ENCODE peak calls at places on chromosomes 1 and 21, in four cellular contexts. M is GM13977, V is AG04449, X is cardiac fibroblast. J is an unnamed sample.

GRCh38 chr1:118333601-118334241 is 148.7 kb upstream of the SPAG17 start:
- DNase-seq in X (no peak), M (no peak), V (no peak), J (no peak)

GRCh38 chr1:43975249-43975961 is 645 bp downstream of the ATP6V0B start:
- DNase-seq in M (peak), X (peak), V (no peak), J (peak)

GRCh38 chr1:180923024-180923841 is 10.5 kb downstream of the KIAA1614 start:
- DNase-seq in M (no peak), V (no peak), X (peak), J (no peak)

GRCh38 chr1:228016653-228017355 is 10.0 kb downstream of the WNT3A start:
- DNase-seq in V (no peak), X (no peak), M (no peak), J (peak)

GRCh38 chr1:67338642-67339041 is 31.0 kb downstream of the IL12RB2 start:
- DNase-seq in M (no peak), V (no peak), X (no peak), J (no peak)

GRCh38 chr1:244164563-244164890 is 113.4 kb downstream of the ZBTB18 start:
- DNase-seq in X (no peak), M (no peak), V (no peak), J (no peak)

GRCh38 chr1:221439734-221440436 is 302.0 kb downstream of the DUSP10 start:
- DNase-seq in X (peak), V (peak), M (no peak), J (no peak)

GRCh38 chr1:114508386-114508898 is 2.6 kb downstream of the TRIM33 start:
- DNase-seq in X (no peak), V (no peak), M (no peak), J (no peak)

GRCh38 chr1:236128646-236129178 is 13.6 kb upstream of the GPR137B start:
- DNase-seq in V (no peak), X (peak), M (no peak), J (no peak)

GRCh38 chr1:180255538-180256352 is 25.7 kb downstream of the LHX4 start:
- DNase-seq in M (no peak), X (no peak), V (no peak), J (no peak)

GRCh38 chr1:77543822-77544448 is 138.5 kb downstream of the ZZZ3 start:
- DNase-seq in V (no peak), X (no peak), M (no peak), J (no peak)

GRCh38 chr1:223010552-223011229 is 132.4 kb downstream of the TLR5 start:
- DNase-seq in X (peak), M (no peak), V (no peak), J (no peak)

GRCh38 chr1:48693674-48694347 is 82.9 kb downstream of the BEND5 start:
- DNase-seq in V (no peak), M (no peak), X (no peak), J (no peak)

GRCh38 chr1:78779831-78780230 is 130.2 kb downstream of the IFI44 start:
- DNase-seq in X (peak), M (no peak), V (peak), J (no peak)

GRCh38 chr1:175548774-175549173 is 194.6 kb downstream of the TNR start:
- DNase-seq in M (no peak), V (no peak), X (peak), J (no peak)

GRCh38 chr1:207918571-207918970 is 7.6 kb upstream of the CD34 start:
- DNase-seq in X (no peak), V (no peak), M (no peak), J (no peak)

GRCh38 chr1:111971396-111971795 is 18.1 kb downstream of the KCND3 start:
- DNase-seq in M (no peak), V (no peak), X (no peak), J (no peak)

GRCh38 chr1:25802915-25803314 is 2.9 kb downstream of the SELENON start:
- DNase-seq in V (no peak), X (no peak), M (peak), J (peak)

GRCh38 chr1:223016890-223017289 is 126.2 kb downstream of the TLR5 start:
- DNase-seq in X (no peak), V (no peak), M (no peak), J (peak)

GRCh38 chr1:1326075-1326605 is 1.5 kb downstream of the CPTP start:
- DNase-seq in V (no peak), X (no peak), M (no peak), J (no peak)

GRCh38 chr1:167221126-167221803 is 579 bp downstream of the POU2F1 start:
- DNase-seq in V (no peak), M (peak), X (peak), J (no peak)

GRCh38 chr21:18204931-18205330 is 39.7 kb upstream of the CHODL start:
- DNase-seq in V (no peak), M (no peak), X (no peak), J (no peak)

GRCh38 chr1:31818204-31818603 is 2.4 kb upstream of the SPOCD1 start:
- DNase-seq in M (no peak), V (no peak), X (no peak), J (no peak)

GRCh38 chr1:184075040-184076029 is 23.8 kb downstream of the TSEN15 start:
- DNase-seq in X (peak), V (no peak), M (peak), J (peak)

GRCh38 chr1:167489581-167490340 is 28.6 kb downstream of the CD247 start:
- DNase-seq in X (no peak), V (no peak), M (no peak), J (no peak)

GRCh38 chr1:1173793-1174415 is at the start of gene TTLL10:
- DNase-seq in V (no peak), X (no peak), M (peak), J (no peak)

GRCh38 chr1:219958875-219959417 is 30.6 kb upstream of the SLC30A10 start:
- DNase-seq in M (no peak), V (no peak), X (no peak), J (no peak)

GRCh38 chr1:27342391-27342777 is 562 bp downstream of the SYTL1 start:
- DNase-seq in M (no peak), V (no peak), X (no peak), J (peak)

DNA sequence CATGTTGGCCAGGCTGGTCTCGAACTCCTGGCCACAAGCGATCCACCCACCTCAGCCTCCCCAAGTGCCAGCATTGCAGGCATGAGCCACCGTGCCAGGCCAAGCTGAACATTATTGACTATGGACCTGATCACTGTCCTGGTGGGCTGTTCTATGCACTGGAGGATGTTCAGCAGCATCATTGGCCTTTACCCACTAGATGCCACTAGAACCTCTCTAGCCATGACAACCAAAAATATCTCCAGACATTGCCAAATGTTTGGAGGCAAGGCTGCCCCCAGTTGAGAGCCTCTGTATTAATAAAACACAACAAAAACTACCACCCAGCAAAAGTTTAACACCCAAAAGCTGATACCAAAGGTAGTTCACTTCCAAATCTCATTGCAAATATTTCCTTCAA is 110.8 kb upstream of the SOD1 start:
- DNase-seq in X (no peak), V (no peak), M (no peak), J (no peak)
- TF ChIP-seq CTCF in X (no peak), V (no peak), M (no peak), J (no peak)

DNA sequence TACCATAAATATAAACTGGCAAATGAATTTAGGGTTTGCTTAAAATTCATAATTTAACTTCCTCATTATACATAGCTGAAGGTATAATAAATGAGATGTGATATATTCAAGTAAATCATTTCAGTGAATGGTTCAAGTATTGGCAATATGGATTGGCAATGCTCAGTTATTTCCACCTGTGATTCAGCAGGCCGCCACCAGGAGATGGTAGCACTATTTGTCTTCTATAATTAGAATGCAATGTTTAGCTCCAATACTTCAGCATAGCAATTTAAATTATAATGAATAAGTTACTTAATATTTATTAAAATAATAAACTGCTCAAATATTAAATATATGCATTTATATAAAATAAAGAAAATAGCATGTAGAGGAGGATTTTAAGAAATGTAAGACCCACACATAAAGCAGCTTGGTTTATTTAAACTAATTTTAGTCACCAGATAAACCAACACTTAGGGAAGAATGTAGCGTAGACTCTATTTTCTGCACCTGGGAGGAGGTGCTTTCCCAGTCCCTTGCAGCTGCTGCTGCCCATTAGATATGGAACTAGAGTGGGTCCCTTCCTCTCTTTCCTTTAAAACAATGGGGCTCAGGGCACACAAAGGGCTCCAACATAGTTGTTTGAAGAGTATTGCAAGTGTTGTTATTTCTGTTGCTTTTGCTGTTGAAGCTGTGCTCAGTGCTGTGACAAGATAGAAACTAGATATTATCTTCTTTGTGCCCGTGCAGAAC is 62.1 kb downstream of the PLPPR4 start:
- DNase-seq in X (peak), V (no peak), M (no peak), J (no peak)
- TF ChIP-seq CTCF in X (peak), V (peak), M (no peak), J (no peak)

GRCh38 chr1:54084794-54085193 is 31.4 kb downstream of the TCEANC2 start:
- DNase-seq in X (no peak), M (no peak), V (no peak), J (no peak)

GRCh38 chr1:54094001-54094729 is 40.8 kb downstream of the TCEANC2 start:
- DNase-seq in X (no peak), M (no peak), V (no peak), J (no peak)

GRCh38 chr1:54086754-54087153 is 33.3 kb downstream of the TCEANC2 start:
- DNase-seq in V (no peak), M (no peak), X (no peak), J (no peak)

DNA sequence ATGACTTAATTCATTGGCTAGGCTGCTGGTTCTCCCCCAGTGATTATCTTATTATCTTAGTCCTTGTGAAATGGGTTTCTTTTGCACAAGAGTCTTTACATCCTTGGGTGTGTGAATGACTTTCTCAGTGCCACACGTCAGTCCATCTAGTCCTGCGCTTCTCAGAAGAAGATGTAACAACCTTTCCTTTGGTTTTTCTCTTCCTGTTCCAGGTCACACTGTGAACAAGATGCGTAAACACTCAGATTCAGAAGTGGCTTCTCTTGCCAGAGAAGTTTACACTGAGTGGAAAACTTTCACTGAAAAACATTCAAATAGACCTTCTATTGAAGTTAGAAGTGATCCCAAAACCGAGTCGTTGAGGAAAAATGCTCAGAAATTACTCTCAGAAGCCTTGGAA is 35.0 kb downstream of the TCEANC2 start:
- DNase-seq in X (no peak), V (no peak), M (no peak), J (no peak)
- TF ChIP-seq CTCF in X (no peak), V (no peak), M (no peak), J (no peak)

DNA sequence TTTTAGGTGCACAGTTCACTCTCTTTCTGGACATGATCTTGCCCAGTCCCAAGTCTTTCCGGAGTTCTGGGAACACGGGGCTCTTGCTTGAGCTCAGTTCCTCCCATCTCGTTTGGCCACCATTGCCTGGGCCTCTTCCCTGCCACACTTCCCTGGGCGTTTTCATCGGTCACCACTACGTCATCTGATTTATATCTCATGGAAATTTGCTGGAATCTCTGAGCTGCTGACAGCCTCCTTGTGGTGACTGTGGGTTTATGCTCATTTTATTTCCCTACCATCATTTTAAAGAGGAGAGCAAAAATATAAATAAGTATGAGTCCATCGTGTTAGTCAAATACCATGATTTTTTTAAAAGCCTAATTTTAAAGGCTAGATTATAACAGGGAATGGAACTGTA is 449.1 kb upstream of the KAZN start:
- DNase-seq in V (no peak), X (no peak), M (no peak), J (no peak)
- TF ChIP-seq CTCF in V (no peak), X (no peak), M (no peak), J (no peak)

GRCh38 chr1:224641030-224641429 is 24.9 kb downstream of the CNIH3 start:
- DNase-seq in V (no peak), X (no peak), M (no peak), J (no peak)
- TF ChIP-seq CTCF in V (no peak), X (no peak), M (peak), J (no peak)

GRCh38 chr21:16457498-16457897 is 727.7 kb downstream of the USP25 start:
- DNase-seq in V (no peak), X (no peak), M (no peak), J (no peak)

GRCh38 chr21:16455978-16456377 is 726.2 kb downstream of the USP25 start:
- DNase-seq in M (no peak), X (no peak), V (no peak), J (no peak)

GRCh38 chr21:16455526-16455925 is 725.7 kb downstream of the USP25 start:
- DNase-seq in M (no peak), V (no peak), X (no peak), J (no peak)

DNA sequence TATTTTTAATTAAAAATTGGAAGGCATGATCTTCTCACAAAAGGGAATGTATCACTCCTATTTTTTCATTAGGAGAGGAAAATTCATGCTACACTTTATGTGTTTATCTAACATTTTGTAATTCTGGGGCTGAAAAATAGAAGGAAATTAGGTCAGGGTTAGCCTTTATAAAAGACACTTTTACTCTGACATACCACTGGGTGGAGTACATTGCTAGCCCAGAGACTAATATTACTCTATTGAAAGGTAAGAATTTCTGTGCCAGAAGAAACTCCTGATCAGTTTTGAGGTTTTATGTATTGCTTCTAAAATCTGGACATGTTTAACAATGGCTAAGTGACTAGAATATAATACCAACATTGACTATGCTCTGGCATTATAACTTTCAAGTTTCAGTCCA is 724.6 kb downstream of the USP25 start:
- DNase-seq in V (no peak), M (no peak), X (peak), J (no peak)
- TF ChIP-seq CTCF in V (peak), M (no peak), X (peak), J (no peak)

DNA sequence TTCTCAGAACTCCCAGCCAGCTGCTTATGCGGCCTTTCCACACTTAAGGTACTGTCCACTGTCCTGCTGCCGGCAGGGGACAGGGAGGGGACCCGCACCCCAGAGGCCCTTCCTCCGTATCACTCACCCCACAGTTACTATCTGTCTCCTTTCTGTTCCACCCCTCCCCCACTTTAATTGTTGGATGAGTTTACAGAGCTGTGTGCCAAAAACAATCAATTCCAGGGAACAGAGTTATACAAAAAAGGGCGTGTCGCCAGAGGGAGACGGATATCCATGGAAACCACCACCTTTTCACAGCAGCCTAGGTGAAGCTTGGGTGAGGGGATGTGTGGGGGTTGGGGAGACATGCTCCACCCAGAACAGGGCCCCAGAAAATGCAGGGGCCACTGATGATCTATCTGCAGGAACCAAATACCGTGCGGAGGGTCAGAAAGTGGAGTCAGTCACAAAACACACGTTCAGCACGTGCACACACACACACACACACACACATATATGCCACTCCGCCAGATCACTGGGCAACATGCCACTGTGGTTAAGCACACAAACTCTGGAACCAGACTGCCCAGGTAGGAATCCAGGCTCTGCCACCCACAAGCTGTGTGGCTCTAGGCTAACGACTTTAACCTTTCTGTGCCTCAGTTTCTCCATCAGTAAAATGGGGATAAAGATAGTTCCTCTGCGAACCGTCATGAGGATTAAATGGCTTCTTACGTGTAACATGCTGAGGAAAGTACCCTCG is 30.5 kb downstream of the CASZ1 start:
- DNase-seq in M (no peak), X (no peak), V (no peak), J (no peak)
- TF ChIP-seq CTCF in M (no peak), X (no peak), V (no peak), J (no peak)

DNA sequence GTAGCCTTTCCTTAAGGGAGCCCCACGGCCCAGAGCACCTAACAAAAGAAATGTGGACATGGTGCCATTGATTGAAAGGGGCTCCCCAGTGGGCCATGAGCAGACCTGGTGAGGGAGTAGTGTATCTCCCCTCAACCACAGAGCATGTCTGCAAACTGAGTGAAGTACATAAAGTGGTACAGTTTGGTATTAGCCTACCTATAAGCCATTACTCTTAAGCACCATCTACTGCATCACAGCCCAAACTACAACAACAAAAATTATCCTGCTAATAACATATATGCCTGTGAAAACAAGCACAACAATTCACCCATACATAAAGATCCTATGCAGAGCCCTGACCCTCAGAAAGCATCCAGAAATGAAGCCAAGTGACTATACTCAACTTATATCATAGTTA is 407.8 kb downstream of the PTPRC start:
- DNase-seq in X (peak), M (no peak), V (no peak), J (no peak)
- TF ChIP-seq CTCF in X (peak), M (no peak), V (no peak), J (no peak)

GRCh38 chr1:65209005-65209885 is 61.2 kb downstream of the AK4 start:
- DNase-seq in M (peak), X (peak), V (no peak), J (peak)
- TF ChIP-seq CTCF in M (peak), X (peak), V (peak), J (peak)

GRCh38 chr1:64499966-64500365 is 30.0 kb downstream of the CACHD1 start:
- DNase-seq in V (no peak), X (no peak), M (no peak), J (no peak)
- TF ChIP-seq CTCF in V (no peak), X (no peak), M (no peak), J (no peak)

J was measured in GM13976.